ENCODE peak calls at places on chromosomes 16 and 17, in eight cellular contexts. B is A549, D is HCT116, W is GM23338, R is HepG2, T is GM12878, K is Panc1, S is SK-N-SH. X is an unnamed sample.

GRCh38 chr17:78499715-78500540 is 77.3 kb downstream of the DNAH17 start:
- DNase-seq in B (no peak), D (no peak), W (no peak), R (no peak), T (no peak), K (no peak), S (no peak), X (no peak)

GRCh38 chr17:40355804-40356758 is 8.5 kb downstream of the GJD3 start:
- DNase-seq in B (no peak), D (no peak), W (no peak), R (no peak), T (no peak), K (no peak), S (no peak), X (no peak)

GRCh38 chr17:42691021-42691545 is 8.8 kb downstream of the CNTNAP1 start:
- DNase-seq in B (no peak), D (no peak), W (no peak), R (no peak), T (no peak), K (no peak), S (peak; percentile 14), X (no peak)

GRCh38 chr17:55237268-55237667 is 27.5 kb upstream of the HLF start:
- DNase-seq in B (no peak), D (no peak), W (no peak), R (no peak), T (no peak), K (no peak), S (no peak), X (no peak)

GRCh38 chr16:31108035-31108793 is at the start of gene BCKDK:
- DNase-seq in B (peak; percentile 69), D (peak; percentile 42), W (peak; percentile 85), R (peak; percentile 58), T (peak; percentile 32), K (no peak), S (peak; percentile 93), X (peak; percentile 83)

GRCh38 chr17:40707720-40708119 is 4.2 kb upstream of the KRT24 start:
- DNase-seq in B (no peak), D (no peak), W (no peak), R (peak; percentile 33), T (no peak), K (no peak), S (no peak), X (no peak)

GRCh38 chr17:66764559-66764958 is 70.4 kb upstream of the CACNG5 start:
- DNase-seq in B (no peak), D (no peak), W (no peak), R (no peak), T (no peak), K (no peak), S (no peak), X (no peak)

GRCh38 chr16:87235810-87236515 is 81.2 kb downstream of the C16orf95 start:
- DNase-seq in B (no peak), D (no peak), W (peak; percentile 45), R (no peak), T (no peak), K (no peak), S (no peak), X (peak; percentile 62)

GRCh38 chr17:55285340-55286301 is 20.9 kb downstream of the HLF start:
- DNase-seq in B (no peak), D (no peak), W (no peak), R (peak; percentile 99), T (no peak), K (no peak), S (no peak), X (no peak)

GRCh38 chr16:84883301-84883700 is 63.5 kb downstream of the CRISPLD2 start:
- DNase-seq in B (no peak), D (no peak), W (no peak), R (no peak), T (no peak), K (no peak), S (no peak), X (no peak)

GRCh38 chr16:11224096-11224893 is 31.7 kb downstream of the SOCS1 start:
- DNase-seq in B (no peak), D (no peak), W (peak; percentile 47), R (peak; percentile 55), T (peak; percentile 57), K (no peak), S (no peak), X (peak; percentile 78)

GRCh38 chr17:1485748-1486376 is 6.6 kb downstream of the MYO1C start:
- DNase-seq in B (peak; percentile 76), D (no peak), W (peak; percentile 54), R (no peak), T (no peak), K (no peak), S (peak; percentile 88), X (no peak)

GRCh38 chr17:66829883-66830282 is 5.0 kb upstream of the CACNG5 start:
- DNase-seq in B (no peak), D (no peak), W (peak; percentile 55), R (no peak), T (no peak), K (no peak), S (no peak), X (no peak)

GRCh38 chr17:2179615-2180295 is 123.8 kb downstream of the SMG6 start:
- DNase-seq in B (no peak), D (no peak), W (no peak), R (no peak), T (no peak), K (no peak), S (peak; percentile 81), X (no peak)

GRCh38 chr16:1788095-1788707 is 5.3 kb downstream of the IGFALS start:
- DNase-seq in B (no peak), D (no peak), W (no peak), R (no peak), T (no peak), K (no peak), S (no peak), X (no peak)

GRCh38 chr17:68122587-68122986 is 87.1 kb downstream of the KPNA2 start:
- DNase-seq in B (no peak), D (no peak), W (no peak), R (peak; percentile 42), T (no peak), K (no peak), S (no peak), X (no peak)

GRCh38 chr16:78069913-78070312 is 29.5 kb upstream of the WWOX start:
- DNase-seq in B (no peak), D (no peak), W (no peak), R (no peak), T (no peak), K (no peak), S (no peak), X (no peak)

GRCh38 chr17:72118588-72119279 is 2.1 kb upstream of the SOX9 start:
- DNase-seq in B (peak; percentile 79), D (peak; percentile 58), W (peak; percentile 78), R (peak; percentile 75), T (peak; percentile 15), K (no peak), S (peak; percentile 83), X (peak; percentile 29)

GRCh38 chr17:73368085-73368631 is 56.4 kb upstream of the CDC42EP4 start:
- DNase-seq in B (no peak), D (no peak), W (no peak), R (no peak), T (no peak), K (no peak), S (no peak), X (no peak)

GRCh38 chr17:50547736-50548083 is 736 bp downstream of the SPATA20 start:
- DNase-seq in B (no peak), D (no peak), W (no peak), R (no peak), T (no peak), K (no peak), S (no peak), X (no peak)

GRCh38 chr17:50548831-50549230 is 1.9 kb downstream of the SPATA20 start:
- DNase-seq in B (no peak), D (no peak), W (no peak), R (no peak), T (no peak), K (no peak), S (no peak), X (no peak)

GRCh38 chr17:50545306-50545705 is 1.7 kb upstream of the SPATA20 start:
- DNase-seq in B (no peak), D (no peak), W (no peak), R (no peak), T (no peak), K (no peak), S (no peak), X (no peak)

GRCh38 chr17:50546701-50547034 is 306 bp upstream of the SPATA20 start:
- DNase-seq in B (no peak), D (no peak), W (no peak), R (no peak), T (no peak), K (no peak), S (no peak), X (no peak)

DNA sequence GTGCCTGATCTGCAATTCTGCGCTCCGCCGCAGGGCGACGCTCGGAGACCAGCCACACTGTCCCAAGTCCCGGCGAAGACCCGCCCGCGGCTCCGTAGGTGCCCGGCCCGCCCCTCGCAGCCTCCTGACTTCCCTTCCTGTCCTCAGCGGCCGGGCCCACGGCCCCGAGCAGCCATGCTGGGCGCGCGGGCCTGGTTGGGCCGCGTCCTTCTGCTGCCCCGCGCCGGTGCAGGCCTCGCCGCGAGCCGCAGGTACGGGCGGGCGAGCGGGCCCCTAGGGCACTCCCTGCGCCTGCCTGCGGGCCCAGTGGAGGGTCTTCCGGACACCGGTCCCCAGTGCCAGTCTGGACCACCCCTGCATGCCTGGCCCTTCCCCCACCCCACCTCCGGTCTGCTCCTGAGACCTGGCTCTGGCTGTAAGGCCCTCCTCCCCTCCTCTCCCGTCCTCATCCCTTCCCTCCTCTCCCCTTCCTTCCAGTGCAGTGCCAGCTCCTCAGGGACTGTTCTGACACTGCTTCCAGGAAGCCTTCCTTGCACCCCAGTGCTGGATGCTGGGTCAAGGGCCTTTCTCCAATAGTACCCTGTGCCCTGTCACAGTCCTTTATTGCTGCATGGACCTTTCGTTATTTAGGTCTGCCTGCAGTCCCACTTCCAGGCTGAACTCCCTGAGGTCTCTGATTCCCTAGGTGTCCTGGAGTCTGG is at the start of gene SPATA20:
- DNase-seq in B (peak; percentile 89), D (peak; percentile 80), W (peak; percentile 96), R (peak; percentile 88), T (peak; percentile 47), K (peak; percentile 61), S (peak; percentile 99), X (peak; percentile 83)
- H3K27ac ChIP-seq in B (peak within 1 kb of the TSS; percentile 98), D (peak within 1 kb of the TSS; percentile 75), W (no peak within 1 kb of the TSS), R (peak within 1 kb of the TSS; percentile 62), T (peak within 1 kb of the TSS; percentile 73), K (peak within 1 kb of the TSS; percentile 94), S (no peak within 1 kb of the TSS), X (no peak within 1 kb of the TSS)

GRCh38 chr16:89787365-89787805 is 29.1 kb downstream of the FANCA start:
- DNase-seq in B (no peak), D (no peak), W (no peak), R (peak; percentile 35), T (no peak), K (no peak), S (no peak), X (no peak)
- TF ChIP-seq REST in B (no peak), D (no peak), W (no peak), R (no peak), T (no peak), K (no peak), S (no peak), X (no peak)

GRCh38 chr16:69838417-69838990 is 76.4 kb downstream of the WWP2 start:
- DNase-seq in B (no peak), D (no peak), W (peak; percentile 33), R (no peak), T (no peak), K (no peak), S (no peak), X (no peak)
- H3K27ac ChIP-seq in B (no peak overlapping the region), D (no peak overlapping the region), W (no peak overlapping the region), R (peak overlapping the region; percentile 82), T (no peak overlapping the region), K (no peak overlapping the region), S (no peak overlapping the region), X (no peak overlapping the region)

GRCh38 chr17:17443173-17443572 is 33.6 kb upstream of the MED9 start:
- DNase-seq in B (no peak), D (no peak), W (no peak), R (peak; percentile 68), T (no peak), K (no peak), S (no peak), X (no peak)
- TF ChIP-seq REST in B (no peak), D (no peak), W (no peak), R (no peak), T (no peak), K (no peak), S (no peak), X (no peak)